ENCODE peak calls at places on chromosomes 3 and 15, in nine cellular contexts. D, Y, J, Q, L, T, V, M and S are unnamed samples.

GRCh38 chr3:156898296-156898880 is 72.2 kb downstream of the LEKR1 start:
- DNase-seq in J (no peak), Y (no peak), V (no peak), T (no peak), D (no peak), Q (no peak), L (no peak), M (no peak), S (no peak)

GRCh38 chr3:76554717-76555116 is 485.2 kb upstream of the ROBO2 start:
- DNase-seq in V (no peak), M (no peak), J (no peak), T (no peak), Q (no peak), D (no peak), Y (no peak), L (no peak), S (no peak)

GRCh38 chr15:70494861-70495571 is 268.3 kb downstream of the UACA start:
- DNase-seq in D (no peak), V (no peak), M (peak; percentile 54), Q (peak; percentile 66), J (no peak), Y (peak; percentile 98), L (no peak), T (no peak), S (no peak)

GRCh38 chr3:186257866-186258265 is 104.2 kb downstream of the DGKG start:
- DNase-seq in Y (no peak), M (no peak), L (no peak), T (no peak), V (no peak), D (no peak), Q (no peak), J (no peak), S (no peak)

GRCh38 chr3:133445111-133445510 is 45.3 kb downstream of the BFSP2 start:
- DNase-seq in Y (no peak), V (no peak), Q (no peak), J (no peak), M (no peak), T (no peak), D (no peak), L (no peak), S (no peak)

GRCh38 chr15:70196314-70197291 is 98.9 kb upstream of the TLE3 start:
- DNase-seq in Q (peak; percentile 99), V (no peak), T (peak; percentile 83), D (peak; percentile 24), L (peak; percentile 88), J (no peak), Y (peak; percentile 44), M (peak; percentile 96), S (no peak)

GRCh38 chr15:48925714-48926223 is 38.0 kb downstream of the SHC4 start:
- DNase-seq in V (no peak), M (no peak), L (no peak), D (no peak), T (no peak), Y (peak; percentile 94), J (no peak), Q (no peak), S (no peak)

GRCh38 chr15:30913761-30914160 is 10.0 kb downstream of the FAN1 start:
- DNase-seq in Y (no peak), T (no peak), D (no peak), Q (no peak), M (no peak), J (no peak), L (no peak), V (no peak), S (no peak)

GRCh38 chr3:71530903-71531535 is 52.5 kb downstream of the FOXP1 start:
- DNase-seq in Y (no peak), M (peak; percentile 70), V (no peak), T (no peak), J (no peak), D (no peak), L (no peak), Q (peak; percentile 19), S (no peak)

GRCh38 chr3:194042947-194043346 is 93.0 kb upstream of the HES1 start:
- DNase-seq in Q (no peak), J (no peak), L (no peak), M (no peak), T (no peak), V (no peak), Y (peak; percentile 76), D (no peak), S (no peak)

GRCh38 chr3:65004316-65004715 is 316.5 kb upstream of the ADAMTS9 start:
- DNase-seq in L (no peak), M (no peak), D (no peak), V (no peak), Q (no peak), J (no peak), T (no peak), Y (peak; percentile 2), S (no peak)

GRCh38 chr15:93179072-93179471 is 90.1 kb upstream of the RGMA start:
- DNase-seq in M (no peak), J (no peak), D (no peak), Y (no peak), L (no peak), Q (no peak), T (no peak), V (no peak), S (no peak)

GRCh38 chr15:42832577-42832976 is 88.0 kb downstream of the TTBK2 start:
- DNase-seq in L (no peak), T (no peak), M (no peak), V (no peak), Q (no peak), Y (peak; percentile 94), J (no peak), D (no peak), S (no peak)

GRCh38 chr15:64460737-64461576 is 579 bp downstream of the ZNF609 start:
- DNase-seq in M (peak; percentile 72), T (peak; percentile 12), L (no peak), D (peak; percentile 5), Q (peak; percentile 76), Y (peak; percentile 84), J (peak; percentile 12), V (peak; percentile 46), S (peak; percentile 44)

GRCh38 chr3:50624634-50625033 is 7.7 kb downstream of the MAPKAPK3 start:
- DNase-seq in Y (peak; percentile 36), Q (no peak), M (no peak), V (no peak), T (no peak), L (no peak), J (no peak), D (no peak), S (no peak)

GRCh38 chr3:179093807-179094206 is 22.2 kb upstream of the ZMAT3 start:
- DNase-seq in Q (peak; percentile 38), J (no peak), V (no peak), L (no peak), D (no peak), M (no peak), T (no peak), Y (peak; percentile 37), S (no peak)

GRCh38 chr3:114128826-114129225 is 50.0 kb downstream of the DRD3 start:
- DNase-seq in L (no peak), Y (no peak), D (no peak), V (no peak), T (no peak), Q (no peak), M (no peak), J (no peak), S (no peak)

GRCh38 chr15:75176404-75176761 is 25.3 kb upstream of the C15orf39 start:
- DNase-seq in D (no peak), T (no peak), M (no peak), L (no peak), V (no peak), J (no peak), Y (no peak), Q (no peak), S (no peak)

GRCh38 chr3:100044369-100044768 is 69.9 kb downstream of the FILIP1L start:
- DNase-seq in D (no peak), T (no peak), Y (no peak), M (no peak), V (no peak), J (no peak), Q (no peak), L (no peak), S (no peak)

GRCh38 chr3:175965036-175965435 is 1105.9 kb downstream of the NAALADL2 start:
- DNase-seq in M (no peak), Y (no peak), Q (no peak), T (no peak), L (no peak), V (no peak), D (no peak), J (no peak), S (no peak)

GRCh38 chr15:78437107-78437761 is 782 bp upstream of the IREB2 start:
- DNase-seq in D (no peak), M (peak; percentile 46), V (no peak), Q (peak; percentile 64), L (no peak), T (no peak), J (no peak), Y (no peak), S (no peak)

GRCh38 chr3:128439226-128439625 is 27.5 kb downstream of the DNAJB8 start:
- DNase-seq in T (no peak), M (no peak), V (no peak), J (no peak), D (no peak), L (no peak), Q (no peak), Y (peak; percentile 60), S (no peak)

GRCh38 chr3:169886671-169887070 is 16.9 kb upstream of the LRRC31 start:
- DNase-seq in M (peak; percentile 38), Y (peak; percentile 63), Q (no peak), D (no peak), T (no peak), V (no peak), J (no peak), L (no peak), S (no peak)

GRCh38 chr3:180467177-180467576 is 134.8 kb upstream of the TTC14 start:
- DNase-seq in Y (no peak), M (no peak), V (no peak), J (no peak), D (no peak), L (no peak), T (no peak), Q (no peak), S (no peak)

GRCh38 chr3:59388555-59389280 is 338.9 kb upstream of the CFAP20DC start:
- DNase-seq in J (no peak), D (no peak), Q (no peak), L (no peak), M (no peak), T (no peak), Y (no peak), V (no peak), S (no peak)

GRCh38 chr15:58224068-58224467 is 85.9 kb downstream of the AQP9 start:
- DNase-seq in L (no peak), Y (no peak), J (no peak), T (no peak), D (no peak), Q (no peak), V (no peak), M (no peak), S (no peak)

GRCh38 chr15:91472316-91472756 is 372.3 kb downstream of the SV2B start:
- DNase-seq in J (no peak), Y (no peak), D (no peak), V (peak; percentile 80), T (peak; percentile 47), Q (no peak), M (no peak), L (no peak), S (no peak)

GRCh38 chr3:24583004-24583403 is 88.4 kb upstream of the THRB start:
- DNase-seq in T (no peak), D (no peak), M (peak; percentile 15), J (no peak), Y (no peak), Q (no peak), L (no peak), V (no peak), S (no peak)

GRCh38 chr3:98372445-98372844 is 18.0 kb upstream of the OR5K3 start:
- DNase-seq in Q (no peak), M (no peak), J (no peak), T (no peak), V (no peak), D (no peak), Y (no peak), L (no peak), S (no peak)

GRCh38 chr3:15287565-15288330 is 44.6 kb downstream of the SH3BP5 start:
- DNase-seq in J (no peak), M (no peak), V (no peak), D (no peak), T (no peak), Y (peak; percentile 63), L (no peak), Q (no peak), S (no peak)